ENCODE peak calls at places on chromosomes 4 and X, in seven cellular contexts. O is foreskin fibroblast; R is activated gamma-delta T cell treated with anti-CD3 and anti-CD28 coated beads, Interleukin-2, amount 50 U/mL, for 16 hours; F is left ventricle myocardium inferior; Q is naive thymus-derived CD8-positive, alpha-beta T cell; U is AG04449; L is T-cell. V is an unnamed sample.

GRCh38 chrX:10722804-10723364 is 102.5 kb upstream of the MID1 start:
- DNase-seq in O (peak; percentile 39), R (no peak), F (no peak), Q (no peak), U (no peak), L (no peak), V (peak; percentile 11)

GRCh38 chrX:103464071-103464773 is 55.1 kb downstream of the RAB40A start:
- DNase-seq in O (peak; percentile 44), R (no peak), F (no peak), Q (peak; percentile 21), U (no peak), L (no peak), V (peak; percentile 3)

GRCh38 chrX:57821703-57822375 is 88.4 kb downstream of the ZXDA start:
- DNase-seq in O (peak; percentile 20), R (no peak), F (no peak), Q (peak; percentile 17), U (peak; percentile 0), L (peak; percentile 2), V (peak; percentile 11)

GRCh38 chrX:153456161-153456560 is 10.3 kb upstream of the TREX2 start:
- DNase-seq in O (no peak), R (no peak), F (peak; percentile 46), Q (no peak), U (no peak), L (no peak), V (no peak)

GRCh38 chr4:7860600-7861158 is 79.0 kb downstream of the AFAP1 start:
- DNase-seq in O (no peak), R (no peak), F (no peak), Q (no peak), U (no peak), L (no peak), V (no peak)

GRCh38 chr4:3397128-3397527 is 44.6 kb upstream of the HGFAC start:
- DNase-seq in O (no peak), R (no peak), F (no peak), Q (no peak), U (no peak), L (no peak), V (no peak)

GRCh38 chr4:53649357-53649756 is 58.1 kb upstream of the LNX1 start:
- DNase-seq in O (no peak), R (no peak), F (no peak), Q (no peak), U (no peak), L (no peak), V (no peak)

GRCh38 chrX:14501312-14501711 is 28.0 kb upstream of the GLRA2 start:
- DNase-seq in O (no peak), R (no peak), F (no peak), Q (no peak), U (no peak), L (no peak), V (no peak)

GRCh38 chrX:38898261-38898660 is 97.0 kb downstream of the MID1IP1 start:
- DNase-seq in O (no peak), R (no peak), F (no peak), Q (no peak), U (no peak), L (no peak), V (no peak)

GRCh38 chrX:11663875-11664210 is 1.9 kb downstream of the ARHGAP6 start:
- DNase-seq in O (no peak), R (no peak), F (no peak), Q (no peak), U (no peak), L (no peak), V (no peak)

GRCh38 chr4:53854991-53855885 is 209.2 kb downstream of the CHIC2 start:
- DNase-seq in O (peak; percentile 62), R (no peak), F (no peak), Q (no peak), U (no peak), L (no peak), V (no peak)

GRCh38 chrX:69616520-69617203 is 749 bp downstream of the EDA start:
- DNase-seq in O (no peak), R (no peak), F (peak; percentile 33), Q (no peak), U (no peak), L (no peak), V (peak; percentile 1)

GRCh38 chr4:133618963-133619362 is 469.9 kb downstream of the PCDH10 start:
- DNase-seq in O (no peak), R (no peak), F (no peak), Q (no peak), U (no peak), L (no peak), V (no peak)

GRCh38 chrX:150841466-150842197 is 56.8 kb downstream of the CD99L2 start:
- DNase-seq in O (peak; percentile 35), R (no peak), F (no peak), Q (no peak), U (no peak), L (no peak), V (no peak)

GRCh38 chr4:163895369-163896005 is 401.0 kb downstream of the TMA16 start:
- DNase-seq in O (no peak), R (no peak), F (no peak), Q (peak; percentile 49), U (no peak), L (peak; percentile 14), V (peak; percentile 0)

GRCh38 chr4:98639523-98639922 is 18.9 kb downstream of the TSPAN5 start:
- DNase-seq in O (no peak), R (no peak), F (no peak), Q (no peak), U (no peak), L (no peak), V (no peak)

GRCh38 chr4:83267121-83267834 is 17.3 kb downstream of the COQ2 start:
- DNase-seq in O (peak; percentile 43), R (no peak), F (no peak), Q (no peak), U (no peak), L (no peak), V (no peak)

GRCh38 chrX:51047950-51048349 is 137.4 kb downstream of the BMP15 start:
- DNase-seq in O (no peak), R (no peak), F (no peak), Q (no peak), U (no peak), L (no peak), V (no peak)

GRCh38 chr4:84753318-84753972 is 170.5 kb downstream of the CDS1 start:
- DNase-seq in O (no peak), R (no peak), F (no peak), Q (no peak), U (no peak), L (no peak), V (no peak)

GRCh38 chrX:137212078-137212632 is 178.4 kb upstream of the GPR101 start:
- DNase-seq in O (no peak), R (no peak), F (no peak), Q (no peak), U (no peak), L (no peak), V (no peak)

GRCh38 chrX:148823986-148824385 is 323.6 kb downstream of the AFF2 start:
- DNase-seq in O (no peak), R (no peak), F (no peak), Q (no peak), U (no peak), L (no peak), V (no peak)

GRCh38 chr4:138263438-138263837 is 21.3 kb upstream of the SLC7A11 start:
- DNase-seq in O (peak; percentile 23), R (no peak), F (no peak), Q (no peak), U (no peak), L (no peak), V (no peak)

GRCh38 chr4:53800741-53801140 is 209.5 kb upstream of the LNX1 start:
- DNase-seq in O (no peak), R (no peak), F (no peak), Q (no peak), U (no peak), L (no peak), V (no peak)

GRCh38 chr4:173536808-173537429 is 6.9 kb upstream of the HAND2 start:
- DNase-seq in O (no peak), R (no peak), F (no peak), Q (no peak), U (no peak), L (no peak), V (no peak)

GRCh38 chr4:38468491-38468890 is 195.5 kb upstream of the KLF3 start:
- DNase-seq in O (no peak), R (no peak), F (no peak), Q (no peak), U (no peak), L (no peak), V (no peak)

GRCh38 chr4:99324978-99325377 is 3.8 kb upstream of the ADH1B start:
- DNase-seq in O (peak; percentile 78), R (no peak), F (peak; percentile 54), Q (no peak), U (peak; percentile 19), L (no peak), V (no peak)

GRCh38 chr4:187289371-187289770 is 565.7 kb upstream of the FAT1 start:
- DNase-seq in O (peak; percentile 12), R (no peak), F (no peak), Q (no peak), U (no peak), L (no peak), V (no peak)

GRCh38 chr4:120520761-120521160 is 401.8 kb downstream of the PRDM5 start:
- DNase-seq in O (no peak), R (no peak), F (no peak), Q (no peak), U (no peak), L (no peak), V (no peak)

GRCh38 chrX:21438792-21439191 is 64.6 kb downstream of the CNKSR2 start:
- DNase-seq in O (no peak), R (no peak), F (no peak), Q (no peak), U (no peak), L (no peak), V (no peak)

GRCh38 chr4:121168865-121169281 is 4.8 kb upstream of the TNIP3 start:
- DNase-seq in O (no peak), R (no peak), F (no peak), Q (no peak), U (no peak), L (no peak), V (no peak)

GRCh38 chr4:38663021-38663800 is 788 bp upstream of the KLF3 start:
- DNase-seq in O (no peak), R (no peak), F (no peak), Q (no peak), U (no peak), L (no peak), V (no peak)

GRCh38 chrX:133610056-133610455 is 194.8 kb upstream of the GPC4 start:
- DNase-seq in O (no peak), R (no peak), F (no peak), Q (no peak), U (no peak), L (no peak), V (no peak)

GRCh38 chr4:89614155-89614554 is 222.8 kb downstream of the SNCA start:
- DNase-seq in O (no peak), R (no peak), F (no peak), Q (no peak), U (no peak), L (no peak), V (no peak)

GRCh38 chr4:159480826-159481225 is 377.9 kb downstream of the RAPGEF2 start:
- DNase-seq in O (no peak), R (no peak), F (no peak), Q (no peak), U (no peak), L (no peak), V (no peak)

GRCh38 chr4:116925900-116926457 is 159.4 kb downstream of the TRAM1L1 start:
- DNase-seq in O (peak; percentile 0), R (no peak), F (no peak), Q (no peak), U (no peak), L (no peak), V (no peak)

GRCh38 chr4:100742045-100742444 is 224.2 kb upstream of the EMCN start:
- DNase-seq in O (peak; percentile 22), R (no peak), F (no peak), Q (no peak), U (no peak), L (no peak), V (no peak)

GRCh38 chr4:70761276-70761816 is 39.6 kb downstream of the RUFY3 start:
- DNase-seq in O (no peak), R (no peak), F (no peak), Q (no peak), U (no peak), L (no peak), V (no peak)

GRCh38 chr4:104235966-104236365 is 258.7 kb downstream of the CXXC4 start:
- DNase-seq in O (no peak), R (no peak), F (no peak), Q (no peak), U (no peak), L (no peak), V (no peak)